ENCODE peak calls at places on chromosome 17, in seven cellular contexts. A, D, Z, I, S, O and V are unnamed samples.

GRCh38 chr17:46192484-46193245 is 564 bp downstream of the KANSL1 start:
- DNase-seq in D (peak; percentile 54), O (no peak), Z (peak; percentile 47), S (peak; percentile 91), A (peak; percentile 68), I (peak; percentile 85), V (peak; percentile 50)

GRCh38 chr17:27810211-27810901 is 10.0 kb upstream of the NOS2 start:
- DNase-seq in Z (no peak), O (no peak), A (no peak), D (no peak), S (peak; percentile 11), I (peak; percentile 54), V (peak; percentile 10)

GRCh38 chr17:34579979-34580684 is 750 bp downstream of the TMEM132E start:
- DNase-seq in O (no peak), A (no peak), I (peak; percentile 65), Z (no peak), D (no peak), S (peak; percentile 72), V (peak; percentile 3)

GRCh38 chr17:57665696-57666095 is 79.4 kb downstream of the CCDC182 start:
- DNase-seq in A (no peak), O (no peak), Z (no peak), I (peak; percentile 31), D (no peak), S (peak; percentile 41), V (no peak)

GRCh38 chr17:43536236-43537088 is 9.7 kb downstream of the ETV4 start:
- DNase-seq in D (peak; percentile 71), O (no peak), S (peak; percentile 27), I (peak; percentile 46), Z (peak; percentile 43), A (no peak), V (peak; percentile 14)

GRCh38 chr17:11889266-11889665 is 108.0 kb downstream of the ZNF18 start:
- DNase-seq in D (no peak), I (peak; percentile 10), A (no peak), S (no peak), O (no peak), Z (no peak), V (no peak)

GRCh38 chr17:41717408-41718286 is 5.5 kb downstream of the GAST start:
- DNase-seq in O (no peak), A (no peak), S (no peak), D (peak; percentile 33), I (no peak), Z (peak; percentile 57), V (peak; percentile 85)

GRCh38 chr17:72126575-72127486 is 6.0 kb downstream of the SOX9 start:
- DNase-seq in Z (peak; percentile 91), A (peak; percentile 95), I (no peak), S (no peak), O (peak; percentile 91), D (peak; percentile 83), V (peak; percentile 88)

GRCh38 chr17:48177816-48178215 is 70.2 kb downstream of the SNX11 start:
- DNase-seq in S (no peak), I (no peak), A (no peak), O (no peak), D (no peak), Z (peak; percentile 51), V (no peak)

GRCh38 chr17:66636111-66636510 is 198.8 kb upstream of the CACNG5 start:
- DNase-seq in D (peak; percentile 87), Z (no peak), A (no peak), O (no peak), I (no peak), S (no peak), V (peak; percentile 80)

GRCh38 chr17:83128306-83129240 is 49.2 kb downstream of the METRNL start:
- DNase-seq in Z (no peak), O (no peak), A (no peak), D (no peak), S (no peak), I (peak; percentile 28), V (no peak)

GRCh38 chr17:72976971-72977767 is 115.3 kb downstream of the SLC39A11 start:
- DNase-seq in I (no peak), O (peak; percentile 82), A (no peak), Z (peak; percentile 82), D (peak; percentile 95), S (no peak), V (peak; percentile 33)

GRCh38 chr17:19333736-19334290 is 28.7 kb downstream of the B9D1 start:
- DNase-seq in O (no peak), D (no peak), S (no peak), Z (no peak), A (no peak), I (peak; percentile 42), V (no peak)

GRCh38 chr17:57514614-57515013 is 230.5 kb downstream of the CCDC182 start:
- DNase-seq in S (no peak), A (no peak), Z (no peak), O (no peak), D (no peak), I (no peak), V (peak; percentile 57)

GRCh38 chr17:56230660-56231059 is 77.4 kb downstream of the ANKFN1 start:
- DNase-seq in D (no peak), S (no peak), O (no peak), I (no peak), A (no peak), Z (no peak), V (no peak)

GRCh38 chr17:39636587-39636926 is 387 bp upstream of the STARD3 start:
- DNase-seq in A (no peak), S (no peak), O (no peak), I (no peak), Z (no peak), D (no peak), V (no peak)

GRCh38 chr17:17366941-17367885 is 64.0 kb downstream of the NT5M start:
- DNase-seq in O (no peak), Z (no peak), D (no peak), I (no peak), S (no peak), A (no peak), V (no peak)

GRCh38 chr17:21359483-21359840 is 16.7 kb upstream of the KCNJ12 start:
- DNase-seq in D (no peak), O (no peak), A (no peak), Z (no peak), S (no peak), I (no peak), V (no peak)

GRCh38 chr17:42266918-42267766 is 9.0 kb downstream of the STAT5B start:
- DNase-seq in I (no peak), A (no peak), Z (no peak), S (no peak), O (peak; percentile 76), D (peak; percentile 99), V (peak; percentile 35)

GRCh38 chr17:48816774-48817590 is at the start of gene TTLL6:
- DNase-seq in D (peak; percentile 56), I (peak; percentile 99), S (peak; percentile 99), A (peak; percentile 87), Z (peak; percentile 98), O (peak; percentile 89), V (peak; percentile 84)

DNA sequence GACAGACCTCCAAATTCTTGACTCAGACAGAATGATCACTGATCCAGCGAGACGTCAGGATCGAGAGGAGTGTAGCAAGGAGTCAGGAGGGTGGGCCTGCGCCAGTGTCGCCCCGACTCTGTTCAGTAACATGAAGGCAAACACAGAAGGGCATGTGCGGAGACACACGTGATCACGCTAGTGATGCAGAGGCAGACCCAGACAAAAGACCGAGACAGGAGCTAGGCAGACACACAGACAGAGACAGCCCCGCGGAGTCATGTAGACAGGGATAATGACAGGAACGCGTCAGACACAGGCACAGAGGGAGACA is 7.2 kb downstream of the KDM6B start:
- DNase-seq in Z (no peak), O (no peak), S (no peak), A (no peak), D (no peak), I (no peak), V (no peak)
- H4K20me1 ChIP-seq in Z (no peaks in the 10 kb centered on the region), O (no peaks in the 10 kb centered on the region), S (peaks cover 13% of the 10 kb centered on the region), A (peaks cover 26% of the 10 kb centered on the region), D (peaks cover 71% of the 10 kb centered on the region), I (no peaks in the 10 kb centered on the region), V (no peaks in the 10 kb centered on the region)

GRCh38 chr17:69451416-69452394 is 37.2 kb downstream of the MAP2K6 start:
- DNase-seq in O (no peak), I (peak; percentile 57), A (no peak), Z (no peak), D (no peak), S (peak; percentile 71), V (no peak)
- H4K20me1 ChIP-seq in O (no peaks in the 10 kb centered on the region), I (no peaks in the 10 kb centered on the region), A (no peaks in the 10 kb centered on the region), Z (no peaks in the 10 kb centered on the region), D (no peaks in the 10 kb centered on the region), S (no peaks in the 10 kb centered on the region), V (no peaks in the 10 kb centered on the region)

GRCh38 chr17:77146882-77147281 is 6.1 kb downstream of the SEC14L1 start:
- DNase-seq in O (no peak), A (no peak), S (peak; percentile 45), Z (no peak), I (peak; percentile 63), D (no peak), V (no peak)

GRCh38 chr17:77148109-77148958 is 7.6 kb downstream of the SEC14L1 start:
- DNase-seq in D (no peak), Z (no peak), O (no peak), S (no peak), I (no peak), A (peak; percentile 54), V (no peak)

GRCh38 chr17:77145635-77146632 is 5.2 kb downstream of the SEC14L1 start:
- DNase-seq in I (peak; percentile 66), D (peak; percentile 76), O (no peak), A (peak; percentile 70), S (peak; percentile 65), Z (peak; percentile 86), V (no peak)

GRCh38 chr17:77148959-77149510 is 8.3 kb downstream of the SEC14L1 start:
- DNase-seq in Z (no peak), O (no peak), D (no peak), I (no peak), A (no peak), S (no peak), V (no peak)

DNA sequence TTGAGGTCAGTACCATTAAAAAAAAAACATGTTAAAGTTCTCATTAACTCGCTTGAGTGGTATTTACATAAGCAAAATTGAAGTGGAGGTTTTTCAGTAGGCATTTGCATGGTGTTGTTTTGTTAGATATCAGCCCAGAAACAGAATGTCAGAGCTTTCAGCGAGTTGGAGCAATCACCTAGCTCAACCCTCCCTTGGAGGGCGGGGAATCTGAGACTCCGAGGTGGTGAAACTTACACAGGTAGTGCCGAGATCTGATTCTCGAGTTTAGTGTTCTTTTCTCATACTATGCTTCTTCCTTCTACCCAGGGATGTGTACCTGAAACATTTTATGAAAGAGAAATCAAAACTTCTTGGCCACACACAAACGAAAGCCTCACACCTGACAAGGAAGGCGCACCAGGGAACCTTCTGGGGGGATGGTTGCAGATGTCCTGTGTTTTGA is 6.6 kb downstream of the SEC14L1 start:
- DNase-seq in A (no peak), I (no peak), S (no peak), D (no peak), O (no peak), Z (no peak), V (no peak)
- H4K20me1 ChIP-seq in A (no peaks in the 10 kb centered on the region), I (peaks cover 2% of the 10 kb centered on the region), S (peaks cover 23% of the 10 kb centered on the region), D (peaks cover 40% of the 10 kb centered on the region), O (no peaks in the 10 kb centered on the region), Z (no peaks in the 10 kb centered on the region), V (no peaks in the 10 kb centered on the region)

DNA sequence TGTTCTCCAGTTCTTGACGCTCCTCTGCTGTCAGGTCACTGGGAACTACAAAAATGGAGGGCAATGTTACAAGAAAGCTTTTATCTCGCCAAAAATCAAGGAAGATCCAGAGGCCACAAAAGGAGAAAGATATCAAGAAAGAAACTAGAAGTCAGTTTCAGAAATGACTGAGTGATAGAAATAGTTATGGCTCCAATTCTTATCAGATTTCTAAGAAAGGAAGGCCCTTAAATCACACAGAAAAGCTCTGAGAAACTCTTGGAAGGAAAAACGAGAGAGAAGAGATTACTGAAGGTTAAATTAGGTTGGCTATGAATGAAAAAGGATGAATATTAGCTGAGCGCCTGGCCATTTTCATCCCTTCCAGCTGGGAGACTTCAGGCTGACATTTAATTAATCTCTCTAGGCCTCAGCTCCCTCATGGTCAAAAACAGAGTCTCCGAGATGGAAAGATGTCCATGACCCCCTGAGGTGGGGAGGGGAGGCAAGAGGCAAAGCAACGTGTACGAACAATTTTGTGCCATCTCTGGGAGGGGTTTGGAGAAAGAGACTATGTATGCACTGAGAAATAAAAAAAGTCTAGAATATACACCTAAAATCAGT is 72.3 kb downstream of the CYTH1 start:
- DNase-seq in A (no peak), Z (no peak), D (no peak), I (no peak), O (no peak), S (no peak), V (no peak)
- H4K20me1 ChIP-seq in A (no peaks in the 10 kb centered on the region), Z (no peaks in the 10 kb centered on the region), D (peaks cover 3% of the 10 kb centered on the region), I (no peaks in the 10 kb centered on the region), O (no peaks in the 10 kb centered on the region), S (no peaks in the 10 kb centered on the region), V (no peaks in the 10 kb centered on the region)